ENCODE peak calls at places on chromosome 6, in eight cellular contexts. J, K, H, I, C, Z, B and D are unnamed samples.

GRCh38 chr6:134925800-134926199 is 24.1 kb downstream of the ALDH8A1 start:
- DNase-seq in J (peak), K (no peak), H (no peak), I (no peak), C (no peak), Z (peak), B (no peak), D (no peak)

GRCh38 chr6:11831653-11832052 is 53.0 kb upstream of the ADTRP start:
- DNase-seq in J (no peak), K (no peak), H (no peak), I (no peak), C (no peak), Z (no peak), B (no peak), D (no peak)

GRCh38 chr6:36685926-36686667 is 7.6 kb downstream of the CDKN1A start:
- DNase-seq in J (no peak), K (no peak), H (no peak), I (no peak), C (no peak), Z (no peak), B (no peak), D (no peak)

GRCh38 chr6:134605034-134605433 is 287.1 kb upstream of the SGK1 start:
- DNase-seq in J (no peak), K (no peak), H (no peak), I (no peak), C (no peak), Z (no peak), B (no peak), D (no peak)

GRCh38 chr6:82040405-82041221 is 206.9 kb downstream of the IBTK start:
- DNase-seq in J (peak), K (no peak), H (peak), I (no peak), C (peak), Z (peak), B (peak), D (no peak)

GRCh38 chr6:88519227-88520019 is 353.3 kb upstream of the CNR1 start:
- DNase-seq in J (no peak), K (no peak), H (no peak), I (no peak), C (no peak), Z (no peak), B (no peak), D (no peak)

GRCh38 chr6:166504100-166504499 is 82.4 kb downstream of the RAMACL start:
- DNase-seq in J (no peak), K (no peak), H (no peak), I (no peak), C (no peak), Z (no peak), B (no peak), D (no peak)

GRCh38 chr6:70651326-70651905 is 16.3 kb upstream of the SMAP1 start:
- DNase-seq in J (no peak), K (no peak), H (peak), I (peak), C (no peak), Z (no peak), B (no peak), D (no peak)

GRCh38 chr6:154930490-154930889 is 64.6 kb upstream of the TIAM2 start:
- DNase-seq in J (no peak), K (peak), H (no peak), I (no peak), C (no peak), Z (no peak), B (no peak), D (no peak)

GRCh38 chr6:167746377-167747151 is 80.1 kb upstream of the AFDN start:
- DNase-seq in J (no peak), K (no peak), H (no peak), I (no peak), C (no peak), Z (no peak), B (no peak), D (no peak)

GRCh38 chr6:73640179-73640750 is 13.5 kb downstream of the SLC17A5 start:
- DNase-seq in J (peak), K (no peak), H (peak), I (no peak), C (no peak), Z (peak), B (no peak), D (no peak)

GRCh38 chr6:90178294-90178678 is 118.4 kb downstream of the BACH2 start:
- DNase-seq in J (no peak), K (no peak), H (no peak), I (no peak), C (no peak), Z (no peak), B (no peak), D (no peak)

GRCh38 chr6:11989376-11989775 is 22.7 kb upstream of the HIVEP1 start:
- DNase-seq in J (peak), K (no peak), H (no peak), I (no peak), C (no peak), Z (peak), B (no peak), D (no peak)

GRCh38 chr6:134464690-134465411 is 146.9 kb upstream of the SGK1 start:
- DNase-seq in J (peak), K (peak), H (no peak), I (no peak), C (no peak), Z (peak), B (peak), D (no peak)

GRCh38 chr6:51704932-51705540 is 382.4 kb downstream of the PKHD1 start:
- DNase-seq in J (no peak), K (no peak), H (peak), I (no peak), C (no peak), Z (no peak), B (no peak), D (no peak)

GRCh38 chr6:33417127-33417902 is 592 bp downstream of the CUTA start:
- DNase-seq in J (peak), K (no peak), H (peak), I (no peak), C (no peak), Z (peak), B (no peak), D (no peak)

GRCh38 chr6:87848616-87849015 is 146.6 kb upstream of the AKIRIN2 start:
- DNase-seq in J (no peak), K (no peak), H (peak), I (no peak), C (peak), Z (no peak), B (no peak), D (no peak)

GRCh38 chr6:167828325-167828956 is 1.7 kb downstream of the AFDN start:
- DNase-seq in J (no peak), K (no peak), H (peak), I (no peak), C (no peak), Z (no peak), B (no peak), D (no peak)

GRCh38 chr6:158662607-158663464 is 13.0 kb downstream of the SYTL3 start:
- DNase-seq in J (peak), K (peak), H (peak), I (no peak), C (peak), Z (peak), B (no peak), D (no peak)

GRCh38 chr6:170190046-170190445 is 100.8 kb downstream of the DLL1 start:
- DNase-seq in J (no peak), K (no peak), H (no peak), I (no peak), C (no peak), Z (no peak), B (no peak), D (no peak)

GRCh38 chr6:11221623-11222384 is 10.7 kb downstream of the NEDD9 start:
- DNase-seq in J (no peak), K (no peak), H (no peak), I (no peak), C (no peak), Z (no peak), B (no peak), D (no peak)